ENCODE peak calls at places on chromosomes 11 and 22, in eight cellular contexts. U, E, T, L, F, C, I and Z are unnamed samples.

GRCh38 chr11:121576531-121576930 is 123.8 kb upstream of the SORL1-AS1 start:
- DNase-seq in I (no peak), C (no peak), U (no peak), L (no peak), F (no peak), T (no peak), E (no peak), Z (peak; percentile 74)

GRCh38 chr22:36899498-36899897 is 13.9 kb upstream of the CSF2RB start:
- DNase-seq in E (no peak), T (no peak), L (no peak), U (no peak), C (no peak), F (no peak), I (no peak), Z (no peak)

GRCh38 chr22:25623310-25623734 is 58.8 kb downstream of the GRK3 start:
- DNase-seq in I (peak; percentile 79), F (no peak), T (no peak), L (no peak), E (no peak), U (no peak), C (no peak), Z (no peak)

GRCh38 chr22:26952004-26952403 is 294.6 kb downstream of the MIAT start:
- DNase-seq in U (no peak), F (no peak), L (no peak), E (no peak), T (no peak), C (no peak), I (no peak), Z (no peak)

GRCh38 chr11:2717561-2717960 is 17.8 kb upstream of the KCNQ1OT1 start:
- DNase-seq in C (no peak), E (no peak), T (no peak), L (no peak), U (no peak), F (no peak), I (no peak), Z (no peak)

GRCh38 chr11:14703731-14704130 is 60.1 kb downstream of the PDE3B start:
- DNase-seq in U (no peak), C (no peak), T (no peak), F (no peak), I (no peak), L (no peak), E (no peak), Z (no peak)

GRCh38 chr11:73983764-73984543 is 1.3 kb upstream of the UCP2 start:
- DNase-seq in F (no peak), L (no peak), U (no peak), E (no peak), I (no peak), C (peak; percentile 53), T (no peak), Z (no peak)

GRCh38 chr11:77203901-77204755 is 76.1 kb downstream of the MYO7A start:
- DNase-seq in E (no peak), C (no peak), T (no peak), I (no peak), U (peak; percentile 1), F (peak; percentile 34), L (peak; percentile 60), Z (peak; percentile 12)

GRCh38 chr11:118908931-118909618 is 16.7 kb downstream of the BCL9L start:
- DNase-seq in E (peak; percentile 66), U (peak; percentile 71), C (no peak), I (no peak), T (no peak), F (peak; percentile 87), L (no peak), Z (peak; percentile 89)

GRCh38 chr11:69308531-69308930 is 14.6 kb downstream of the MYEOV start:
- DNase-seq in C (no peak), T (no peak), F (no peak), U (no peak), L (peak; percentile 50), E (no peak), I (no peak), Z (no peak)

GRCh38 chr11:9219572-9219971 is 45.6 kb downstream of the DENND5A start:
- DNase-seq in F (no peak), E (no peak), T (no peak), C (no peak), I (no peak), U (no peak), L (no peak), Z (no peak)

GRCh38 chr11:65262775-65263174 is 1.0 kb downstream of the POLA2 start:
- DNase-seq in I (peak; percentile 14), C (peak; percentile 20), F (no peak), E (no peak), L (peak; percentile 59), U (no peak), T (no peak), Z (no peak)

GRCh38 chr11:72343159-72343756 is 91.1 kb downstream of the CLPB start:
- DNase-seq in E (no peak), F (no peak), T (no peak), L (no peak), C (peak; percentile 85), U (no peak), I (no peak), Z (no peak)

GRCh38 chr11:45857834-45858492 is 10.7 kb downstream of the CRY2 start:
- DNase-seq in E (no peak), L (no peak), T (no peak), F (no peak), U (no peak), I (no peak), C (no peak), Z (peak; percentile 78)

GRCh38 chr22:35596821-35597220 is 20.3 kb downstream of the MB start:
- DNase-seq in I (no peak), E (no peak), C (no peak), T (no peak), U (no peak), F (no peak), L (no peak), Z (no peak)

GRCh38 chr11:67002921-67003411 is 20.0 kb upstream of the SYT12 start:
- DNase-seq in F (no peak), U (no peak), E (no peak), I (no peak), L (no peak), T (no peak), C (no peak), Z (peak; percentile 36)